ENCODE peak calls at places on chromosomes 7 and 10, in ten cellular contexts. E is body of pancreas, M is mammary epithelial cell, S is cardiac fibroblast, Q is thoracic aorta, C is right atrium auricular region, T is tibial artery, F is foreskin fibroblast, N is adrenal gland, H is left ventricle myocardium inferior. J is an unnamed sample.
A peak's percentile ranks its signal among the peaks of the same experiment; 100 is the strongest.

GRCh38 chr7:28392289-28392688 is 20.0 kb upstream of the CREB5 start:
- DNase-seq in H (no peak), E (no peak), T (no peak), M (no peak), Q (no peak), C (no peak), N (no peak), F (no peak), S (no peak), J (no peak)

GRCh38 chr10:43204943-43205671 is 61.8 kb downstream of the RASGEF1A start:
- DNase-seq in S (peak; percentile 64), M (peak; percentile 52), E (peak; percentile 55), N (peak; percentile 57), Q (no peak), T (peak; percentile 34), F (peak; percentile 79), H (no peak), C (no peak), J (peak; percentile 68)

GRCh38 chr10:119153041-119153440 is 12.5 kb downstream of the SFXN4 start:
- DNase-seq in T (no peak), H (no peak), Q (no peak), N (no peak), E (no peak), S (no peak), M (no peak), C (no peak), F (no peak), J (no peak)

GRCh38 chr7:151388430-151388829 is 21.4 kb downstream of the WDR86 start:
- DNase-seq in H (no peak), S (no peak), T (no peak), Q (no peak), E (no peak), M (no peak), N (no peak), C (no peak), F (no peak), J (no peak)

GRCh38 chr7:73427902-73428696 is 5.5 kb upstream of the FZD9 start:
- DNase-seq in H (no peak), Q (no peak), M (no peak), S (no peak), E (no peak), T (no peak), C (no peak), N (no peak), F (no peak), J (no peak)

GRCh38 chr7:18834574-18835361 is 282.7 kb downstream of the TWIST1 start:
- DNase-seq in S (no peak), M (no peak), Q (no peak), N (no peak), C (no peak), F (peak; percentile 54), T (no peak), H (no peak), E (no peak), J (no peak)

GRCh38 chr10:110363572-110364411 is 59.1 kb upstream of the SMNDC1 start:
- DNase-seq in E (peak; percentile 25), H (no peak), T (no peak), S (no peak), C (no peak), F (peak; percentile 46), M (peak; percentile 56), Q (no peak), N (no peak), J (no peak)

GRCh38 chr7:74481458-74482324 is 28.0 kb downstream of the GTF2IRD1 start:
- DNase-seq in H (no peak), N (no peak), F (peak; percentile 13), T (no peak), S (peak; percentile 24), C (no peak), M (no peak), E (no peak), Q (no peak), J (no peak)

GRCh38 chr7:7159063-7159645 is 23.2 kb upstream of the C1GALT1 start:
- DNase-seq in T (no peak), M (no peak), H (no peak), F (no peak), N (no peak), S (no peak), E (no peak), C (no peak), Q (no peak), J (peak; percentile 8)

GRCh38 chr7:7157177-7157886 is 25.0 kb upstream of the C1GALT1 start:
- DNase-seq in Q (no peak), M (peak; percentile 89), C (no peak), T (peak; percentile 30), H (no peak), F (peak; percentile 95), N (no peak), S (peak; percentile 67), E (no peak), J (peak; percentile 85)

GRCh38 chr7:7156663-7157062 is 25.7 kb upstream of the C1GALT1 start:
- DNase-seq in E (no peak), N (no peak), H (no peak), T (no peak), M (no peak), F (no peak), C (no peak), Q (no peak), S (no peak), J (no peak)

GRCh38 chr7:7152315-7152714 is 30.0 kb upstream of the C1GALT1 start:
- DNase-seq in F (no peak), C (no peak), Q (no peak), M (no peak), H (no peak), N (no peak), E (no peak), S (no peak), T (no peak), J (no peak)

GRCh38 chr7:7157887-7158271 is 24.5 kb upstream of the C1GALT1 start:
- DNase-seq in T (no peak), F (peak; percentile 82), S (peak; percentile 54), E (no peak), H (no peak), M (peak; percentile 59), C (no peak), N (no peak), Q (no peak), J (no peak)
- H3K4me3 ChIP-seq in T (no peak overlapping the region), F (peak overlapping the region; percentile 50), S (peak overlapping the region; percentile 44), E (no peak overlapping the region), H (no peak overlapping the region), M (peak overlapping the region; percentile 55), C (peak overlapping the region; percentile 17), N (no peak overlapping the region), Q (no peak overlapping the region), J (peak overlapping the region; percentile 43)

GRCh38 chr10:116470768-116471415 is 43.2 kb downstream of the PNLIPRP3 start:
- DNase-seq in M (peak; percentile 63), H (no peak), F (no peak), T (no peak), C (no peak), Q (no peak), N (no peak), S (no peak), E (peak; percentile 65), J (no peak)
- TF ChIP-seq CTCF in M (peak; percentile 58), H (no peak), F (peak; percentile 27), T (no peak), C (no peak), Q (no peak), N (no peak), S (no peak), E (peak; percentile 48), J (peak; percentile 9)

GRCh38 chr7:32072397-32072796 is 2.2 kb upstream of the PDE1C start:
- DNase-seq in M (no peak), S (no peak), T (no peak), E (no peak), N (no peak), H (no peak), F (no peak), Q (no peak), C (no peak), J (peak; percentile 2)

GRCh38 chr7:32071466-32072091 is 1.4 kb upstream of the PDE1C start:
- DNase-seq in M (no peak), H (no peak), Q (no peak), F (no peak), S (no peak), T (no peak), E (no peak), N (no peak), C (no peak), J (no peak)

GRCh38 chr7:32070051-32070405 is 179 bp downstream of the PDE1C start:
- DNase-seq in M (peak; percentile 51), N (no peak), H (no peak), F (no peak), E (no peak), Q (no peak), S (no peak), T (no peak), C (no peak), J (no peak)

GRCh38 chr7:32069251-32069650 is 956 bp downstream of the PDE1C start:
- DNase-seq in E (no peak), S (no peak), F (no peak), C (no peak), T (no peak), Q (no peak), N (no peak), M (peak; percentile 32), H (no peak), J (no peak)

DNA sequence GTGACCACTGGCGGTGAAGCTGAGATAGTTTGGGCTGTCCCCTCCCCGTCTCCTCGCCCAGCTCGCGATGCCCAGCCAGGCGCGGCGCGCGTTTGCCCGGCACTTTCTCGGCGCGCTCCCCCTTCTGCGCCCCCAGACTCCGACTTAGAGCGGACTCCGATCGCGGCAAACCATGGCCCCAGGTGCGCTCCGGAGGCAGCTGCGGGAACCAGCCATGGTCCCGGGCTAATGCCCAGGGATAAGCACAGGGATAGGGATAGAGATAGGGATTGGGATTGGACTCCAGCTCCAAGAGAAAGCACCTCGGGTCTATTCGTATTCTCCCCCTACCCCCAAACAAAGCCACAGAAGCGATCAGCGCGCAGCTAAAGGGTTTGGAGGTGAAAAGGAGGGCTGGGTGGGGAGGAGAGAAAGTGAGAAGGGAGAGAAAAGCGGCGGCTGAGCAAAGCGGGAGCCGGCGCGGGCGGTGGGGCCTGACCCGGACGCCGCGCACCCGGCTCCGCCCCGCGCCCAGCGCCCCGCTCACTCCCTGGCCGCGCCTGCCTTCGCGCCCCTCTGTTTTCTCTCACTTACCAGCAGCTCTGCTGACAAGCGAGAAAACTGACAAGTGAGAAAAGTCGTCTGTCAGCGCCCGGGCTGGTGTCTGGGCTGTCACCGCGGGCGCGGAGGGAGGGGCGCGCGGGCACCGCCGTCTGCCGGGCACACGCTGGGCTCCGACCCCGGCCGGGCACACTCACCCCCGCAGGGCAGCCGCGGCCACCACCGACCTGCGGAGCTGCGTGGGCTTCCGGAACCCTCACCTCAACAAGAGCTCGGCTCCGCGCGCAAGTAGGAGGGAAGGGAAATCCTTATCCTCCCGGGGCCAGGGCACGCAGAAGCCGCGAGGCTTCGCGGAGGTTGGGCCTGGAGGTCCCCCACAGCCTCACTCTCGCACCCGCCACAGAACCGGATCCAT is at the start of gene PDE1C:
- DNase-seq in M (peak; percentile 42), S (no peak), H (peak; percentile 80), N (no peak), F (peak; percentile 3), E (peak; percentile 16), C (no peak), Q (no peak), T (no peak), J (no peak)
- H3K4me3 ChIP-seq in M (peak within 1 kb of the TSS; percentile 69), S (peak within 1 kb of the TSS; percentile 38), H (peak within 1 kb of the TSS; percentile 73), N (no peak within 1 kb of the TSS), F (peak within 1 kb of the TSS; percentile 59), E (peak within 1 kb of the TSS; percentile 35), C (peak within 1 kb of the TSS; percentile 61), Q (peak within 1 kb of the TSS; percentile 76), T (peak within 1 kb of the TSS; percentile 73), J (no peak within 1 kb of the TSS)

GRCh38 chr7:134959810-134960209 is 26.5 kb upstream of the AGBL3 start:
- DNase-seq in T (no peak), N (no peak), M (no peak), S (no peak), E (no peak), C (no peak), H (no peak), F (no peak), Q (no peak), J (no peak)

GRCh38 chr7:134957005-134957404 is 29.3 kb upstream of the AGBL3 start:
- DNase-seq in M (no peak), C (no peak), S (no peak), H (no peak), F (no peak), N (no peak), Q (no peak), T (no peak), E (no peak), J (no peak)

GRCh38 chr7:134949171-134949570 is 37.1 kb upstream of the AGBL3 start:
- DNase-seq in E (no peak), T (no peak), S (no peak), H (no peak), F (no peak), N (no peak), C (no peak), M (no peak), Q (no peak), J (no peak)

GRCh38 chr7:134948736-134949135 is 37.6 kb upstream of the AGBL3 start:
- DNase-seq in N (no peak), Q (no peak), T (no peak), F (peak; percentile 63), C (no peak), H (no peak), S (peak; percentile 22), E (no peak), M (no peak), J (no peak)

DNA sequence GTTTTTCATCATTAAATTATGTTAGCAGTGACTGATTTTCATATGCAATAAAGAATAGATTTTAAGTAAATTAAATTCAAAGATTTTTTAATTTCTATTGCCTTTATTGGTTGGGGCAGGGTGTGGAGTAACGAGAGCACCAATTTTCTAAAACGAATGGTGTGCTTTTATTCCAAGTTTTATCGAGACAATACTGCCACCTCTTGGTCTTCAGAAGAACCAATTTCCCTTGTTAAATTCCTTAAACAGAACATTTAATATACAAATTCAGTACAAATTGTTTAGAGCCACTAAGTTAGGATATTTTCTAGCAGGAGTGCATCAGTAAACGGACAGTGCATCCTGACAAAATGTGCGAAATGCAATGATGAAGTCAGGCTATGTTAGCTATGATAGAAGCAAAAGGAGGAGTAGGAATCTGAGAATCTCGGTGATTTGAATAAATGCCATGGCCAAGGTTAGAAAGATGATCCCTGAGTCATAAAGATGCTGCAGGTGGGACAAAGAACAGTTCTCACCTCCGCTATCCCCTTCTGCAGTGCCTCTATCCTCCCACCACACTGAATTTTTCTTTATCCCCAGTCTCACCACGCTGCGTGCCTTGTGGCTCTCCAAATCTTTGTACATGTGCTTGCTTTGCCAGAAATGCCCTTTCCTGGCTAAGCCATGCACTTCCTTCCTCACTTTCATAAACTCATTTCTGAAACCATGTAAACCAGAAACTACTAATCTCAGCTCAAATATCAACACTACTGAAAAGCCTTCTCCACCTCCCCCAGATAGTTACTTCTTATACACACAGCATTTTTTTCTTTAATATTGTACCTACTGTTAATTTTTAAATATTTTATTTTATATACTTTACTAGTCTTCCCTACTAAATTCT is 31.9 kb upstream of the AGBL3 start:
- DNase-seq in C (no peak), Q (no peak), N (no peak), S (peak; percentile 64), F (peak; percentile 76), T (no peak), H (no peak), M (no peak), E (no peak), J (peak; percentile 51)
- TF ChIP-seq CTCF in C (peak; percentile 18), Q (peak; percentile 46), N (peak; percentile 66), S (peak; percentile 26), F (peak; percentile 28), T (peak; percentile 59), H (peak; percentile 68), M (peak; percentile 47), E (peak; percentile 55), J (peak; percentile 38)